ENCODE peak calls at places on chromosomes 1 and 21, in six cellular contexts. One of them, this sample, is unnamed.

GRCh38 chr1:2606004-2606805 is 19.6 kb downstream of the PRXL2B start:
- DNase-seq in mesenchymal stem cell: no peak
- DNase-seq in H1: peak; percentile 35
- DNase-seq in IMR-90: no peak
- DNase-seq in neuronal stem cell: no peak
- DNase-seq in H9: no peak
- DNase-seq in this sample: no peak

GRCh38 chr1:63454269-63454668 is 68.8 kb downstream of the ITGB3BP start:
- DNase-seq in H9: no peak
- DNase-seq in H1: no peak
- DNase-seq in mesenchymal stem cell: peak; percentile 12
- DNase-seq in IMR-90: peak; percentile 43
- DNase-seq in neuronal stem cell: no peak
- DNase-seq in this sample: peak; percentile 33

GRCh38 chr1:40384413-40384762 is 10.9 kb downstream of the SMAP2 start:
- DNase-seq in mesenchymal stem cell: no peak
- DNase-seq in H1: no peak
- DNase-seq in IMR-90: no peak
- DNase-seq in H9: no peak
- DNase-seq in neuronal stem cell: no peak
- DNase-seq in this sample: no peak

GRCh38 chr1:172002725-172003345 is 161.5 kb downstream of the DNM3 start:
- DNase-seq in H9: no peak
- DNase-seq in H1: no peak
- DNase-seq in IMR-90: peak; percentile 73
- DNase-seq in mesenchymal stem cell: peak; percentile 68
- DNase-seq in neuronal stem cell: peak; percentile 17
- DNase-seq in this sample: peak; percentile 49

GRCh38 chr1:165345502-165345901 is 11.0 kb downstream of the LMX1A start:
- DNase-seq in IMR-90: no peak
- DNase-seq in mesenchymal stem cell: no peak
- DNase-seq in H1: no peak
- DNase-seq in neuronal stem cell: no peak
- DNase-seq in H9: no peak
- DNase-seq in this sample: no peak

GRCh38 chr21:31264574-31264973 is 79.5 kb downstream of the TIAM1 start:
- DNase-seq in mesenchymal stem cell: no peak
- DNase-seq in H1: no peak
- DNase-seq in neuronal stem cell: no peak
- DNase-seq in IMR-90: no peak
- DNase-seq in H9: no peak
- DNase-seq in this sample: no peak

GRCh38 chr1:241532173-241532553 is at the start of gene KMO:
- DNase-seq in neuronal stem cell: no peak
- DNase-seq in IMR-90: peak; percentile 3
- DNase-seq in H9: no peak
- DNase-seq in mesenchymal stem cell: peak; percentile 25
- DNase-seq in H1: no peak
- DNase-seq in this sample: no peak

GRCh38 chr1:167661527-167662436 is 31.8 kb downstream of the RCSD1 start:
- DNase-seq in mesenchymal stem cell: peak; percentile 76
- DNase-seq in IMR-90: peak; percentile 91
- DNase-seq in H9: no peak
- DNase-seq in neuronal stem cell: no peak
- DNase-seq in H1: no peak
- DNase-seq in this sample: no peak

GRCh38 chr1:38025664-38026063 is 13.1 kb downstream of the UTP11 start:
- DNase-seq in IMR-90: no peak
- DNase-seq in H9: no peak
- DNase-seq in H1: no peak
- DNase-seq in mesenchymal stem cell: no peak
- DNase-seq in neuronal stem cell: no peak
- DNase-seq in this sample: no peak

GRCh38 chr1:204520834-204521709 is 4.9 kb downstream of the MDM4 start:
- DNase-seq in neuronal stem cell: no peak
- DNase-seq in mesenchymal stem cell: peak; percentile 58
- DNase-seq in H9: no peak
- DNase-seq in IMR-90: peak; percentile 90
- DNase-seq in H1: no peak
- DNase-seq in this sample: no peak

GRCh38 chr1:222048030-222048632 is 306.2 kb upstream of the DUSP10 start:
- DNase-seq in mesenchymal stem cell: peak; percentile 89
- DNase-seq in H9: no peak
- DNase-seq in neuronal stem cell: no peak
- DNase-seq in H1: no peak
- DNase-seq in IMR-90: peak; percentile 74
- DNase-seq in this sample: no peak

GRCh38 chr1:43156026-43156425 is 16.1 kb downstream of the EBNA1BP2 start:
- DNase-seq in IMR-90: peak; percentile 26
- DNase-seq in H1: no peak
- DNase-seq in mesenchymal stem cell: no peak
- DNase-seq in neuronal stem cell: no peak
- DNase-seq in H9: no peak
- DNase-seq in this sample: no peak

GRCh38 chr1:202565890-202566289 is 144.4 kb downstream of the SYT2 start:
- DNase-seq in neuronal stem cell: no peak
- DNase-seq in H9: no peak
- DNase-seq in mesenchymal stem cell: no peak
- DNase-seq in H1: no peak
- DNase-seq in IMR-90: no peak
- DNase-seq in this sample: no peak

GRCh38 chr1:45016090-45016697 is 4.1 kb downstream of the UROD start:
- DNase-seq in neuronal stem cell: no peak
- DNase-seq in H9: no peak
- DNase-seq in H1: no peak
- DNase-seq in IMR-90: no peak
- DNase-seq in mesenchymal stem cell: no peak
- DNase-seq in this sample: no peak

GRCh38 chr1:15680614-15681345 is 3.3 kb upstream of the PLEKHM2 start:
- DNase-seq in H1: no peak
- DNase-seq in IMR-90: peak; percentile 96
- DNase-seq in H9: no peak
- DNase-seq in neuronal stem cell: no peak
- DNase-seq in mesenchymal stem cell: peak; percentile 94
- DNase-seq in this sample: peak; percentile 78

GRCh38 chr21:41895643-41896493 is 16.7 kb upstream of the PRDM15 start:
- DNase-seq in mesenchymal stem cell: no peak
- DNase-seq in H1: peak; percentile 54
- DNase-seq in H9: peak; percentile 72
- DNase-seq in neuronal stem cell: no peak
- DNase-seq in IMR-90: peak; percentile 18
- DNase-seq in this sample: peak; percentile 63
- H2BK120ac ChIP-seq in mesenchymal stem cell: no peak overlapping the region
- H2BK120ac ChIP-seq in H1: no peak overlapping the region
- H2BK120ac ChIP-seq in H9: no peak overlapping the region
- H2BK120ac ChIP-seq in neuronal stem cell: no peak overlapping the region
- H2BK120ac ChIP-seq in IMR-90: peak overlapping the region; percentile 16
- H2BK120ac ChIP-seq in this sample: no peak overlapping the region

DNA sequence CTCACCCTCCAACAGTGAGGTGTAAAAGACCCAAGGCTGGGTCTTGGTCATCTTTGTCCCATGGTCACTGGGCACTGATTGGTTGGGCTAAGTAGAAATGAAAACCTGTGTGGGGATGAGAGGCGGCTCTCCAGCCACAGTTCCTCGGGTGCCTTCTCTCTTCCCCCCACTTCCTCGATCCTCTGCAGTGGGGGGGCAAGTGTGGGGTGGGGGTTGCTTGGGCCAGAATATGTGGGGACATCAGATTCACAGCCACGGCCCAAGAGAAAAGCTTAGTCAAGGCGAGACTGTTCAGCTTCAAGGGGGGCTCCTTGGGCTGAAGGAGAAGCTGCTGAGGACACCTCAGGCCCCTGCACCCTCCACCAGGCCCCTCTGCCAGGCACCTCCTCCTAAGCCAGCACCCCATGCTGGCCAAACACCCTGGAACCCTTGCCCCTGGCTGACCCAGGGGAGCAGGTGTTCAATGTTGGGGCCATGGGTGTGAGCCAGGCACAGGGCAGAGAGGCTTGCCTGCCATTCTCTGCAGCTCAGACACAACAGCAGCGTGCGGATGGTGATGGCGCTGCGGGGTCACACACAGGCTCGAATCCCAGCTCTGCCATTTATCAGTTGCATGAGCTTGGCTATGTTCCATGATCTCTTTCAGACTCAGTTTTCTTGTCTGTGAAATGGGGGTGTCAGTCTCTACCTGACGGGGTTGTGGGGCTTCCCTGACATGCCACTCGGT is 21.0 kb upstream of the TNFRSF1B start:
- DNase-seq in neuronal stem cell: no peak
- DNase-seq in IMR-90: no peak
- DNase-seq in mesenchymal stem cell: no peak
- DNase-seq in H9: no peak
- DNase-seq in H1: no peak
- DNase-seq in this sample: no peak
- H2BK120ac ChIP-seq in neuronal stem cell: no peak overlapping the region
- H2BK120ac ChIP-seq in IMR-90: no peak overlapping the region
- H2BK120ac ChIP-seq in mesenchymal stem cell: no peak overlapping the region
- H2BK120ac ChIP-seq in H9: no peak overlapping the region
- H2BK120ac ChIP-seq in H1: no peak overlapping the region
- H2BK120ac ChIP-seq in this sample: no peak overlapping the region

DNA sequence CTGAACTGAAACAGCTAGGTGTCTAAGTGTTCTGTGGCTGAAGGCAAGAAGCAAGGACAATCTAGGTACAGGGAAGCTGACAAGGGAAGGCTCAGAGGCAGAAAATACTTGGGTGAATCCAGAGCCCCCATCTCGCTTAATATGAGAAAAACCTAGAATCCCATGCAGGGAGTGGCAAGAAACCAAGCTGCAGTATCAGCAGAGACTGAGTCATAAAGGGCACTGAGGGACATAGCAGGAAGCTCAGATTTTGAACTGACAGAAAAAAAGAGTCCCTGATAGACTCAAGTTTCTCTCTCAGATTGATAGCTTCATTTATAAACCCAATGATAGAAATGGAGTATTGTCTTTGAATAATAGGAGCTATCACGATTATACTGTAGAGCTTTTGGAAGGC is 77.3 kb upstream of the KCNJ15 start:
- DNase-seq in IMR-90: peak; percentile 16
- DNase-seq in H9: no peak
- DNase-seq in neuronal stem cell: no peak
- DNase-seq in H1: no peak
- DNase-seq in mesenchymal stem cell: no peak
- DNase-seq in this sample: no peak
- H2BK120ac ChIP-seq in IMR-90: no peak overlapping the region
- H2BK120ac ChIP-seq in H9: no peak overlapping the region
- H2BK120ac ChIP-seq in neuronal stem cell: no peak overlapping the region
- H2BK120ac ChIP-seq in H1: no peak overlapping the region
- H2BK120ac ChIP-seq in mesenchymal stem cell: no peak overlapping the region
- H2BK120ac ChIP-seq in this sample: no peak overlapping the region

GRCh38 chr1:151992345-151993083 is 1.1 kb downstream of the S100A10 start:
- DNase-seq in H1: peak; percentile 75
- DNase-seq in H9: peak; percentile 87
- DNase-seq in IMR-90: peak; percentile 87
- DNase-seq in neuronal stem cell: no peak
- DNase-seq in mesenchymal stem cell: peak; percentile 93
- DNase-seq in this sample: peak; percentile 91
- H2BK120ac ChIP-seq in H1: no peak overlapping the region
- H2BK120ac ChIP-seq in H9: no peak overlapping the region
- H2BK120ac ChIP-seq in IMR-90: peak overlapping the region; percentile 82
- H2BK120ac ChIP-seq in neuronal stem cell: no peak overlapping the region
- H2BK120ac ChIP-seq in mesenchymal stem cell: peak overlapping the region; percentile 86
- H2BK120ac ChIP-seq in this sample: no peak overlapping the region

GRCh38 chr1:9281071-9281827 is 11.4 kb upstream of the SPSB1 start:
- DNase-seq in mesenchymal stem cell: peak; percentile 75
- DNase-seq in H9: no peak
- DNase-seq in neuronal stem cell: no peak
- DNase-seq in H1: no peak
- DNase-seq in IMR-90: no peak
- DNase-seq in this sample: no peak

GRCh38 chr1:9278114-9278513 is 14.6 kb upstream of the SPSB1 start:
- DNase-seq in IMR-90: no peak
- DNase-seq in mesenchymal stem cell: no peak
- DNase-seq in neuronal stem cell: no peak
- DNase-seq in H9: no peak
- DNase-seq in H1: no peak
- DNase-seq in this sample: no peak

GRCh38 chr1:9280015-9280860 is 12.5 kb upstream of the SPSB1 start:
- DNase-seq in neuronal stem cell: no peak
- DNase-seq in IMR-90: peak; percentile 93
- DNase-seq in H1: no peak
- DNase-seq in H9: peak; percentile 61
- DNase-seq in mesenchymal stem cell: peak; percentile 94
- DNase-seq in this sample: peak; percentile 76

GRCh38 chr1:9278585-9279153 is 14.0 kb upstream of the SPSB1 start:
- DNase-seq in H9: no peak
- DNase-seq in mesenchymal stem cell: no peak
- DNase-seq in IMR-90: no peak
- DNase-seq in H1: no peak
- DNase-seq in neuronal stem cell: no peak
- DNase-seq in this sample: no peak

DNA sequence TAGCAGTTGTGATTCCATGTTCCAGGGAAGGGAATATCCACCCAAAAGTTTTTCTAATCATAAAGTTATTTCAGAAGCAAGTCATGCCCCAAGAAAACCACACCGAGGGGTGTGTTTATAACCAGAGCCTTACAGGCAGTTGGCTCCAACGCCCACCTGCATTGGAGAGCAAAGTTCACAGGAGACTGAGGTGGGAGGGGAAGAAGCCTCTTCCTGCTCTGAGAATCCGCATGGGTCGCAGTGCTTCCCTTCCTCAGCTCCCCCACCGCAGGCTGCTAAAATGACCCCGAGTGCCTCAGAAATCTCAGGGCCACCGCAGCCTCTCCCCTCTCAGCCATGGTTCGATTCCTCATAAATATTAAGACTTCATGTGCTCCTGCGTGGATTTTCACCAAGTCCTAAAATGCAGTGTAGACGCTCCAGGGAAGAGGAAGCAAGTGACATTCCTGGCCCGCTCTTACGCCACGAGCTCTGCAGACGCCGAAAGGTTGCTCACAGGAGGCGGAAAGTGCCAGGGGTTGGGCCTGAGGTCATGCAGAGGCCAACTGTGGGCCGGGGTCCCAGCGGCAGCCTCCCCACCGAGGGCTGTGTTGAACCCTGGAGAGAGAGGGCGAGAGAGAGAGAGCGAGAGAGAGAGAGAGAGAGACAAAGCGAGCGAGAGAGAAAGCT is 13.4 kb upstream of the SPSB1 start:
- DNase-seq in IMR-90: peak; percentile 55
- DNase-seq in neuronal stem cell: no peak
- DNase-seq in H1: no peak
- DNase-seq in H9: no peak
- DNase-seq in mesenchymal stem cell: no peak
- DNase-seq in this sample: no peak
- H2BK120ac ChIP-seq in IMR-90: peak overlapping the region; percentile 98
- H2BK120ac ChIP-seq in neuronal stem cell: no peak overlapping the region
- H2BK120ac ChIP-seq in H1: no peak overlapping the region
- H2BK120ac ChIP-seq in H9: no peak overlapping the region
- H2BK120ac ChIP-seq in mesenchymal stem cell: no peak overlapping the region
- H2BK120ac ChIP-seq in this sample: no peak overlapping the region

GRCh38 chr1:58982259-58982998 is 198.6 kb upstream of the JUN start:
- DNase-seq in IMR-90: no peak
- DNase-seq in H1: no peak
- DNase-seq in H9: no peak
- DNase-seq in neuronal stem cell: no peak
- DNase-seq in mesenchymal stem cell: peak; percentile 24
- DNase-seq in this sample: peak; percentile 64
- H2BK120ac ChIP-seq in IMR-90: no peak overlapping the region
- H2BK120ac ChIP-seq in H1: no peak overlapping the region
- H2BK120ac ChIP-seq in H9: no peak overlapping the region
- H2BK120ac ChIP-seq in neuronal stem cell: no peak overlapping the region
- H2BK120ac ChIP-seq in mesenchymal stem cell: peak overlapping the region; percentile 22
- H2BK120ac ChIP-seq in this sample: no peak overlapping the region

This sample was measured in mesendoderm.